ENCODE peak calls at places on chromosomes 11 and 22, in five cellular contexts. One of them, this sample, is unnamed.

GRCh38 chr11:113618360-113618759 is 87.7 kb downstream of the TMPRSS5 start:
- DNase-seq in sigmoid colon: no peak
- DNase-seq in transverse colon: no peak
- DNase-seq in endothelial cell of umbilical vein: no peak
- DNase-seq in HCT116: no peak
- DNase-seq in this sample: no peak

GRCh38 chr11:68043349-68044144 is 4.7 kb downstream of the TCIRG1 start:
- DNase-seq in HCT116: no peak
- DNase-seq in endothelial cell of umbilical vein: no peak
- DNase-seq in transverse colon: no peak
- DNase-seq in sigmoid colon: peak
- DNase-seq in this sample: no peak

GRCh38 chr11:117678651-117679407 is 118.2 kb downstream of the DSCAML1 start:
- DNase-seq in endothelial cell of umbilical vein: no peak
- DNase-seq in transverse colon: no peak
- DNase-seq in HCT116: no peak
- DNase-seq in sigmoid colon: no peak
- DNase-seq in this sample: no peak

GRCh38 chr11:70933986-70934583 is 318.3 kb downstream of the SHANK2 start:
- DNase-seq in endothelial cell of umbilical vein: no peak
- DNase-seq in HCT116: no peak
- DNase-seq in transverse colon: no peak
- DNase-seq in sigmoid colon: no peak
- DNase-seq in this sample: no peak

GRCh38 chr11:2304156-2305139 is 2.6 kb downstream of the TSPAN32 start:
- DNase-seq in transverse colon: no peak
- DNase-seq in sigmoid colon: peak
- DNase-seq in HCT116: no peak
- DNase-seq in endothelial cell of umbilical vein: no peak
- DNase-seq in this sample: no peak

GRCh38 chr11:85784907-85785306 is 26.0 kb downstream of the SYTL2 start:
- DNase-seq in sigmoid colon: no peak
- DNase-seq in transverse colon: no peak
- DNase-seq in endothelial cell of umbilical vein: no peak
- DNase-seq in HCT116: no peak
- DNase-seq in this sample: no peak

GRCh38 chr11:70952171-70952570 is 300.2 kb downstream of the SHANK2 start:
- DNase-seq in sigmoid colon: no peak
- DNase-seq in endothelial cell of umbilical vein: no peak
- DNase-seq in transverse colon: no peak
- DNase-seq in HCT116: no peak
- DNase-seq in this sample: no peak

GRCh38 chr11:70020336-70021214 is 57.5 kb upstream of the ANO1 start:
- DNase-seq in HCT116: no peak
- DNase-seq in endothelial cell of umbilical vein: no peak
- DNase-seq in transverse colon: no peak
- DNase-seq in sigmoid colon: no peak
- DNase-seq in this sample: no peak

GRCh38 chr11:34564406-34564805 is 50.8 kb upstream of the ELF5 start:
- DNase-seq in transverse colon: no peak
- DNase-seq in sigmoid colon: no peak
- DNase-seq in endothelial cell of umbilical vein: no peak
- DNase-seq in HCT116: peak
- DNase-seq in this sample: no peak

GRCh38 chr22:20857838-20858614 is 585 bp downstream of the PI4KA start:
- DNase-seq in sigmoid colon: peak
- DNase-seq in HCT116: peak
- DNase-seq in endothelial cell of umbilical vein: peak
- DNase-seq in transverse colon: peak
- DNase-seq in this sample: peak

GRCh38 chr22:28450109-28450508 is 229.5 kb downstream of the TTC28 start:
- DNase-seq in HCT116: no peak
- DNase-seq in endothelial cell of umbilical vein: no peak
- DNase-seq in transverse colon: no peak
- DNase-seq in sigmoid colon: no peak
- DNase-seq in this sample: no peak

GRCh38 chr22:28444659-28445058 is 235.0 kb downstream of the TTC28 start:
- DNase-seq in endothelial cell of umbilical vein: no peak
- DNase-seq in sigmoid colon: no peak
- DNase-seq in transverse colon: no peak
- DNase-seq in HCT116: no peak
- DNase-seq in this sample: no peak

GRCh38 chr22:28454431-28455064 is 225.1 kb downstream of the TTC28 start:
- DNase-seq in transverse colon: no peak
- DNase-seq in sigmoid colon: no peak
- DNase-seq in endothelial cell of umbilical vein: no peak
- DNase-seq in HCT116: no peak
- DNase-seq in this sample: no peak

GRCh38 chr22:28442951-28443876 is 236.4 kb downstream of the TTC28 start:
- DNase-seq in transverse colon: peak
- DNase-seq in sigmoid colon: peak
- DNase-seq in endothelial cell of umbilical vein: peak
- DNase-seq in HCT116: no peak
- DNase-seq in this sample: peak

DNA sequence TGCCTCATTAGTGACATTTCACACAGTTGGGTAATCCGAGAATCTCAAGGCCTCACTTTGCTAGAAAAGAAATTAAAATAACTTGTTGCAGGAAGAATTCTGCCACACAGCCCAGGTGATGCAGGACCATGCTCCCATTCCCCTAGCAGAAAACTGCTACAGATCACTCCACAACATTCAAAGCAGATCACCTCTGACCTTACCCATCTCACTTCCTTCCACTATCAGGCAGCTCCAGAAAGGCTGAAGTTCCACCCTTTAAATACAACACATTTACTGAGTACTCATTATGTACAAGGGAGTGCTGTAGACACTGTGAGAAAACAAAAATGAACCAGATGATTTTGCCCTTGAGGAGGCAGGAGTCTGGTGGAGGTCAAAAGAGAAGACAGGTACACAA is 231.0 kb downstream of the TTC28 start:
- DNase-seq in transverse colon: no peak
- DNase-seq in HCT116: no peak
- DNase-seq in sigmoid colon: no peak
- DNase-seq in endothelial cell of umbilical vein: no peak
- DNase-seq in this sample: no peak
- TF ChIP-seq CTCF in transverse colon: no peak
- TF ChIP-seq CTCF in HCT116: no peak
- TF ChIP-seq CTCF in sigmoid colon: no peak
- TF ChIP-seq CTCF in endothelial cell of umbilical vein: no peak
- TF ChIP-seq CTCF in this sample: no peak

GRCh38 chr22:24133187-24133965 is 47.9 kb upstream of the SUSD2 start:
- DNase-seq in transverse colon: no peak
- DNase-seq in HCT116: no peak
- DNase-seq in endothelial cell of umbilical vein: no peak
- DNase-seq in sigmoid colon: peak
- DNase-seq in this sample: no peak
- TF ChIP-seq CTCF in transverse colon: peak
- TF ChIP-seq CTCF in HCT116: peak
- TF ChIP-seq CTCF in endothelial cell of umbilical vein: no peak
- TF ChIP-seq CTCF in sigmoid colon: peak
- TF ChIP-seq CTCF in this sample: no peak

GRCh38 chr22:22384267-22384666 is 124.3 kb downstream of the ZNF280B start:
- DNase-seq in transverse colon: no peak
- DNase-seq in endothelial cell of umbilical vein: no peak
- DNase-seq in sigmoid colon: no peak
- DNase-seq in HCT116: no peak
- DNase-seq in this sample: no peak

GRCh38 chr22:22377335-22377734 is 131.2 kb downstream of the ZNF280B start:
- DNase-seq in transverse colon: no peak
- DNase-seq in sigmoid colon: no peak
- DNase-seq in endothelial cell of umbilical vein: no peak
- DNase-seq in HCT116: no peak
- DNase-seq in this sample: no peak

GRCh38 chr22:22376352-22376706 is 131.7 kb downstream of the VPREB1 start:
- DNase-seq in sigmoid colon: no peak
- DNase-seq in transverse colon: no peak
- DNase-seq in HCT116: no peak
- DNase-seq in endothelial cell of umbilical vein: no peak
- DNase-seq in this sample: no peak

GRCh38 chr22:22378446-22379415 is 129.8 kb downstream of the ZNF280B start:
- DNase-seq in endothelial cell of umbilical vein: no peak
- DNase-seq in HCT116: no peak
- DNase-seq in transverse colon: no peak
- DNase-seq in sigmoid colon: no peak
- DNase-seq in this sample: no peak

GRCh38 chr22:22380098-22381030 is 128.2 kb downstream of the ZNF280B start:
- DNase-seq in HCT116: no peak
- DNase-seq in endothelial cell of umbilical vein: no peak
- DNase-seq in transverse colon: peak
- DNase-seq in sigmoid colon: no peak
- DNase-seq in this sample: no peak
- TF ChIP-seq CTCF in HCT116: peak
- TF ChIP-seq CTCF in endothelial cell of umbilical vein: no peak
- TF ChIP-seq CTCF in transverse colon: no peak
- TF ChIP-seq CTCF in sigmoid colon: no peak
- TF ChIP-seq CTCF in this sample: peak

DNA sequence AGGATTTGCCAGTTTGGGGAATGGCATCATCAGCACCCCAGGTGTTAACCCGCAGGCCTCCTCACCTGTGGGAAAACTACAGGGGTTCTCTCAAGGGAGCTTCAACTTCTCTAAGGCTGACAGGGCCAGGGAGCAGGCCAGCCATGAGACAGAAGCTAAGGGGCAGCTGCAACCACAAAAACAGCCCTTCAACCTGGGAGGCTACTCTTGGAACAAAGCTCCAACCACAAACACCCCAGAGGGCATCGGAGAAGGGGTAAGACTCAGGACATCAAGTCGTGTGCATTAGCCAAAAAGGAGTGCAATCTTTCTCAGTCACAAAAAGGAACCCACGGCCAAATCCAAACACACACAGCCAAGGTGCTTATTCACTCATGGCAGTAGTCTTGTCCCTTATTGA is 103.0 kb downstream of the PLEKHA7 start:
- DNase-seq in endothelial cell of umbilical vein: no peak
- DNase-seq in transverse colon: no peak
- DNase-seq in HCT116: no peak
- DNase-seq in sigmoid colon: no peak
- DNase-seq in this sample: no peak
- TF ChIP-seq CTCF in endothelial cell of umbilical vein: no peak
- TF ChIP-seq CTCF in transverse colon: no peak
- TF ChIP-seq CTCF in HCT116: no peak
- TF ChIP-seq CTCF in sigmoid colon: no peak
- TF ChIP-seq CTCF in this sample: no peak

GRCh38 chr22:19809741-19810140 is 44.9 kb downstream of the GNB1L start:
- DNase-seq in HCT116: no peak
- DNase-seq in endothelial cell of umbilical vein: no peak
- DNase-seq in sigmoid colon: no peak
- DNase-seq in transverse colon: no peak
- DNase-seq in this sample: no peak
- TF ChIP-seq CTCF in HCT116: no peak
- TF ChIP-seq CTCF in endothelial cell of umbilical vein: no peak
- TF ChIP-seq CTCF in sigmoid colon: no peak
- TF ChIP-seq CTCF in transverse colon: no peak
- TF ChIP-seq CTCF in this sample: no peak

This sample was measured in neural crest cell.